ENCODE peak calls at places on chromosomes 5 and 9, in five cellular contexts. One of them, this sample, is unnamed.

GRCh38 chr5:92337772-92338234 is 954.7 kb upstream of the ARRDC3 start:
- DNase-seq in posterior cingulate gyrus: no peak
- DNase-seq in small intestine: no peak
- DNase-seq in HT1080: peak
- DNase-seq in BE2C: no peak
- DNase-seq in this sample: no peak

GRCh38 chr9:1939926-1940368 is 75.2 kb upstream of the SMARCA2 start:
- DNase-seq in posterior cingulate gyrus: peak
- DNase-seq in small intestine: peak
- DNase-seq in HT1080: peak
- DNase-seq in BE2C: no peak
- DNase-seq in this sample: peak

GRCh38 chr5:61301345-61301744 is 30.7 kb upstream of the ZSWIM6 start:
- DNase-seq in posterior cingulate gyrus: no peak
- DNase-seq in small intestine: no peak
- DNase-seq in HT1080: no peak
- DNase-seq in BE2C: no peak
- DNase-seq in this sample: peak

GRCh38 chr9:36154213-36154952 is 14.8 kb upstream of the CCIN start:
- DNase-seq in posterior cingulate gyrus: peak
- DNase-seq in small intestine: no peak
- DNase-seq in HT1080: peak
- DNase-seq in BE2C: peak
- DNase-seq in this sample: peak

GRCh38 chr5:179758905-179759304 is 26.3 kb downstream of the MAML1 start:
- DNase-seq in posterior cingulate gyrus: no peak
- DNase-seq in small intestine: no peak
- DNase-seq in HT1080: no peak
- DNase-seq in BE2C: no peak
- DNase-seq in this sample: no peak

GRCh38 chr9:24936117-24936516 is 390.4 kb upstream of the IZUMO3 start:
- DNase-seq in posterior cingulate gyrus: no peak
- DNase-seq in small intestine: no peak
- DNase-seq in HT1080: no peak
- DNase-seq in BE2C: no peak
- DNase-seq in this sample: no peak

GRCh38 chr9:93592389-93593021 is 16.1 kb downstream of the PHF2 start:
- DNase-seq in posterior cingulate gyrus: no peak
- DNase-seq in small intestine: no peak
- DNase-seq in HT1080: no peak
- DNase-seq in BE2C: no peak
- DNase-seq in this sample: no peak

GRCh38 chr9:13264788-13265187 is 14.7 kb downstream of the MPDZ start:
- DNase-seq in posterior cingulate gyrus: no peak
- DNase-seq in small intestine: no peak
- DNase-seq in HT1080: no peak
- DNase-seq in BE2C: no peak
- DNase-seq in this sample: no peak

GRCh38 chr5:96142786-96143434 is 181.3 kb upstream of the ELL2 start:
- DNase-seq in posterior cingulate gyrus: no peak
- DNase-seq in small intestine: no peak
- DNase-seq in HT1080: no peak
- DNase-seq in BE2C: no peak
- DNase-seq in this sample: no peak

GRCh38 chr5:55037046-55037771 is 13.2 kb downstream of the GZMK start:
- DNase-seq in posterior cingulate gyrus: no peak
- DNase-seq in small intestine: peak
- DNase-seq in HT1080: peak
- DNase-seq in BE2C: no peak
- DNase-seq in this sample: no peak

GRCh38 chr9:106218854-106219253 is 524.5 kb downstream of the TMEM38B start:
- DNase-seq in posterior cingulate gyrus: no peak
- DNase-seq in small intestine: no peak
- DNase-seq in HT1080: peak
- DNase-seq in BE2C: no peak
- DNase-seq in this sample: no peak

GRCh38 chr5:112971285-112971684 is 5.3 kb upstream of the DCP2 start:
- DNase-seq in posterior cingulate gyrus: no peak
- DNase-seq in small intestine: no peak
- DNase-seq in HT1080: no peak
- DNase-seq in BE2C: no peak
- DNase-seq in this sample: no peak

GRCh38 chr5:79759436-79759835 is 69.8 kb downstream of the CMYA5 start:
- DNase-seq in posterior cingulate gyrus: no peak
- DNase-seq in small intestine: no peak
- DNase-seq in HT1080: peak
- DNase-seq in BE2C: no peak
- DNase-seq in this sample: peak

GRCh38 chr9:80707120-80707519 is 982.2 kb downstream of the TLE1 start:
- DNase-seq in posterior cingulate gyrus: no peak
- DNase-seq in small intestine: no peak
- DNase-seq in HT1080: peak
- DNase-seq in BE2C: no peak
- DNase-seq in this sample: no peak

GRCh38 chr9:18747590-18747989 is 273.6 kb downstream of the ADAMTSL1 start:
- DNase-seq in posterior cingulate gyrus: no peak
- DNase-seq in small intestine: peak
- DNase-seq in HT1080: no peak
- DNase-seq in BE2C: no peak
- DNase-seq in this sample: peak

GRCh38 chr5:132528866-132529634 is 14.3 kb downstream of the IL5 start:
- DNase-seq in posterior cingulate gyrus: no peak
- DNase-seq in small intestine: no peak
- DNase-seq in HT1080: no peak
- DNase-seq in BE2C: no peak
- DNase-seq in this sample: no peak

GRCh38 chr9:124079176-124079925 is 67.8 kb downstream of the LHX2 start:
- DNase-seq in posterior cingulate gyrus: peak
- DNase-seq in small intestine: no peak
- DNase-seq in HT1080: peak
- DNase-seq in BE2C: no peak
- DNase-seq in this sample: no peak

GRCh38 chr5:172933238-172933637 is 26.0 kb upstream of the RPL26L1 start:
- DNase-seq in posterior cingulate gyrus: no peak
- DNase-seq in small intestine: no peak
- DNase-seq in HT1080: no peak
- DNase-seq in BE2C: no peak
- DNase-seq in this sample: no peak

GRCh38 chr5:164357405-164358033 is 852.1 kb downstream of the MAT2B start:
- DNase-seq in posterior cingulate gyrus: no peak
- DNase-seq in small intestine: no peak
- DNase-seq in HT1080: no peak
- DNase-seq in BE2C: no peak
- DNase-seq in this sample: no peak

GRCh38 chr5:133821311-133821741 is 147.1 kb downstream of the C5orf15 start:
- DNase-seq in posterior cingulate gyrus: no peak
- DNase-seq in small intestine: peak
- DNase-seq in HT1080: no peak
- DNase-seq in BE2C: no peak
- DNase-seq in this sample: no peak